ENCODE peak calls at places on chromosome 7, in six cellular contexts. F is foreskin fibroblast, W is AG09309, D is AG04450, V is K562, Y is transverse colon. M is an unnamed sample.

GRCh38 chr7:517848-518629 is 1.6 kb downstream of the PDGFA start:
- DNase-seq in F (peak; percentile 83), W (no peak), D (no peak), V (peak; percentile 37), Y (peak; percentile 73), M (no peak)

GRCh38 chr7:54996391-54996790 is 22.4 kb upstream of the EGFR start:
- DNase-seq in F (no peak), W (no peak), D (no peak), V (no peak), Y (no peak), M (no peak)

GRCh38 chr7:106041140-106041717 is 70.9 kb downstream of the SYPL1 start:
- DNase-seq in F (peak; percentile 45), W (no peak), D (no peak), V (peak; percentile 95), Y (no peak), M (no peak)

GRCh38 chr7:122100021-122100420 is 44.0 kb downstream of the AASS start:
- DNase-seq in F (no peak), W (no peak), D (no peak), V (no peak), Y (no peak), M (no peak)

GRCh38 chr7:30468791-30469190 is 9.8 kb downstream of the NOD1 start:
- DNase-seq in F (peak; percentile 51), W (peak; percentile 80), D (no peak), V (no peak), Y (no peak), M (no peak)

GRCh38 chr7:80816806-80817205 is 102.0 kb downstream of the SEMA3C start:
- DNase-seq in F (no peak), W (no peak), D (no peak), V (no peak), Y (no peak), M (no peak)

GRCh38 chr7:155755026-155755425 is 57.2 kb downstream of the SHH start:
- DNase-seq in F (no peak), W (no peak), D (no peak), V (no peak), Y (no peak), M (no peak)

GRCh38 chr7:142853739-142854504 is 954 bp upstream of the EPHB6 start:
- DNase-seq in F (peak; percentile 82), W (no peak), D (peak; percentile 7), V (peak; percentile 74), Y (peak; percentile 70), M (no peak)

GRCh38 chr7:131431289-131431688 is 103.6 kb downstream of the MKLN1 start:
- DNase-seq in F (no peak), W (peak; percentile 35), D (no peak), V (no peak), Y (peak; percentile 10), M (no peak)

GRCh38 chr7:30761214-30762156 is 9.6 kb downstream of the INMT start:
- DNase-seq in F (no peak), W (no peak), D (no peak), V (peak; percentile 76), Y (no peak), M (no peak)

GRCh38 chr7:55246181-55246580 is 119.0 kb upstream of the LANCL2 start:
- DNase-seq in F (peak; percentile 47), W (no peak), D (no peak), V (no peak), Y (no peak), M (no peak)

GRCh38 chr7:91465595-91466061 is 201.4 kb downstream of the FZD1 start:
- DNase-seq in F (peak; percentile 22), W (no peak), D (no peak), V (no peak), Y (no peak), M (no peak)

DNA sequence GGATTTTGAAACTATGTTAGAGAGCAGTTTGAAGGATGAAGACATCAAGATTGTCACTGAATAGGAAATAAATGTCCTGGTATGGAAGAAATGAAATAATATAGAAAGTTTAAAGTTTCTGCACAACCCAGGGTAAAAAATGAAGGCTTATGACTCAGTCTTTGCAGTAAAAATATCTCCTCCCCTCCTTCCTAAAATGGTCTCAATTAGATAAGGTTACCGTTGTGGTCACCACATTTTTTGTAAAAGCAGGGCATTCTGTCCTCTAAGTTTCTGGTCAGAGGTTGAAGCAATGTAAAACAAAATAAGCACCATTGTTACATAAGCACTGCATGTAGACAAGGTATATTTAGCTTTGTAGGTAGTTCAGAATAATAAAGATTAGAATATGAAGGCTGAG is 403.5 kb downstream of the SUGCT start:
- DNase-seq in F (no peak), W (no peak), D (no peak), V (no peak), Y (no peak), M (no peak)
- TF ChIP-seq CTCF in F (no peak), W (no peak), D (no peak), V (no peak), Y (no peak), M (no peak)

DNA sequence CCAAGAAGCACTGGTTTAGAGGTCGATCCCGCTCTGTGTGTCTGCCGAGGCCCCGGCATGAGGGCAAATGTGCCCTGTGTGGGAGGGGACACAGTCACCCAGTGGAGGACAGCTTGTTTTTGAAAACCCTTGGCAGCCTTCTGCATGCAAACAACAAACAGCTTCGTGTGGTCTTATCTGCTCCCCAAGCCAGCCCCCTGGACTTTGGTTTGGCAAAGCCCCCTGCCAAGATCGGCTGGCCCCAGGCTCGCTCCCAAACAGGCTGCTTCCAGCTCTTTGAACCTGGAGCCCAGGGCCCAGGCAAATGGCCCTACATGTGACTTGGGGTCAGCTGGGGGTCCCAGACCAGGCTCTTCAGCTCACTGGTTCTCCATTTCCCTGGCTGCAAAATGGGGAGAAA is 2.9 kb downstream of the ELN start:
- DNase-seq in F (no peak), W (no peak), D (no peak), V (no peak), Y (no peak), M (no peak)
- H3K4me3 ChIP-seq in F (peak overlapping the region; percentile 4), W (no peak overlapping the region), D (no peak overlapping the region), V (no peak overlapping the region), Y (peak overlapping the region; percentile 12), M (no peak overlapping the region)

DNA sequence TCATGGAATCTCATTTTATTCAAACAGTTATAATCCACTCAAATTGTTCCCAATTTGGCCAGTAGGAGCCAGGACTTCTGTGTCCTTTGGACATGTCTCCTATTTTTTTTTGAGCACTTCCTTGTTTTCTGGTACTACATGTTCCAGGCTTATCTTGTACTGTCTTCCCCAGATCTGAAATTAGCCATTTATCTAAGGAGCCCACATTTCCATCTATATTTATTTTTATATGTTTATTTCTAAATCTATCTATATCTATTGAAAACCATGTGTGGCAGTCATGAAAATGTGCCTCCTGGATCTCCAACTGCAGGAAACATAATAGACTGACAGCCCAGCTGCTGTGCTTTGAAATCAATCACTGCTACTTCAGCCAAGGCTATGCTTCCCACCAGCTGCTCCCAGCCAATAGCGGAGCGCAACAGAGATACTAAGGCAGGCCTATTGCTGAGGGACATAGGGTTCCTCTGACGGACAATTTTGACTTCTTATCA is 147.1 kb downstream of the LRRC4 start:
- DNase-seq in F (no peak), W (no peak), D (no peak), V (no peak), Y (no peak), M (no peak)
- TF ChIP-seq CTCF in F (no peak), W (no peak), D (no peak), V (no peak), Y (no peak), M (no peak)

DNA sequence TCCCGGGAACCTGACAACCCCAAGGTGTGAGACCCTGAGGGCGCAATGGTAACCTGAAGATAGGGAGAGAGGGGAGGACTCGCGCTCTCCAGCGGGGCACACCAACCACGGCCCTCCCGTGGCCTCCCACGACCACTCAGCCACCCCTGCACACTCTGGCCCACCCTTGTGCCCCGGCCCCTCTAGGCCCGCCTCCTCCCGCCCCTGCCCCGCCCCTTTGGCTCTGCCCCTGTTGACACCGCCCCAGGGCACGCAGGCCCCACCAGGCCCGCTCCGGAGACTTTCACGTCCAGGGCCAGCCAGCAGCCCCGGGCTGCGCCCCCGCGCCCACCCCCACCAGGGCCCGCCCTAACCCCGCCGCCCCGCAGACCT is 11.0 kb downstream of the ATG9B start:
- DNase-seq in F (no peak), W (no peak), D (no peak), V (peak; percentile 50), Y (no peak), M (no peak)
- H3K4me3 ChIP-seq in F (peak overlapping the region; percentile 64), W (peak overlapping the region; percentile 36), D (peak overlapping the region; percentile 25), V (no peak overlapping the region), Y (peak overlapping the region; percentile 30), M (peak overlapping the region; percentile 24)

DNA sequence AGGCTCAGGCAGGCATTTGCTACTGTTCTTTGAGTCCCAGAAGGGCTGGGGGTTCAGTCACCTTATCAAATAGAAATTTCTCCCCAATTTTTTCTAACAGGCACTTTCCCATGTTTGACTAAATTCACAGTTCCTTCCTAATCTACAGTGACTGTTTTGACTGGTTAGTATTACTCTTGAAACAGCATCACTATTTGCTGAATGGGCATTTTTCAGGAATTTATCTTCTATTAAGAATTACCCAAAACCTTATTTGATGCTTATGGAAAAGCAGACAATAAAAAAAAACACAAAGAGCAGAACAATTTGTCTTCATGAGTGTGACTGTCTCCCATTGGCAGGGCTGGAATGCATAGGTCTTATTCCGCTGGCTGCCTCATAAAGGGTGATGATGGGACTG is 269.0 kb downstream of the DOCK4 start:
- DNase-seq in F (no peak), W (no peak), D (no peak), V (no peak), Y (no peak), M (no peak)
- TF ChIP-seq CTCF in F (no peak), W (no peak), D (no peak), V (no peak), Y (no peak), M (no peak)

GRCh38 chr7:113915991-113916390 is 2.8 kb downstream of the PPP1R3A start:
- DNase-seq in F (no peak), W (no peak), D (no peak), V (no peak), Y (no peak), M (no peak)

GRCh38 chr7:113917840-113918239 is 969 bp downstream of the PPP1R3A start:
- DNase-seq in F (no peak), W (no peak), D (no peak), V (no peak), Y (no peak), M (no peak)

GRCh38 chr7:113922049-113922448 is 3.2 kb upstream of the PPP1R3A start:
- DNase-seq in F (no peak), W (no peak), D (no peak), V (no peak), Y (no peak), M (no peak)

GRCh38 chr7:113921363-113921762 is 2.6 kb upstream of the PPP1R3A start:
- DNase-seq in F (no peak), W (no peak), D (no peak), V (no peak), Y (no peak), M (no peak)

GRCh38 chr7:113918946-113919345 is at the start of gene PPP1R3A:
- DNase-seq in F (no peak), W (no peak), D (no peak), V (no peak), Y (no peak), M (no peak)
- H3K4me3 ChIP-seq in F (no peak within 1 kb of the TSS), W (no peak within 1 kb of the TSS), D (no peak within 1 kb of the TSS), V (no peak within 1 kb of the TSS), Y (no peak within 1 kb of the TSS), M (no peak within 1 kb of the TSS)

GRCh38 chr7:18564779-18565178 is 69.2 kb downstream of the HDAC9 start:
- DNase-seq in F (no peak), W (no peak), D (no peak), V (no peak), Y (no peak), M (no peak)
- TF ChIP-seq CTCF in F (no peak), W (no peak), D (no peak), V (no peak), Y (no peak), M (no peak)